ENCODE peak calls at places on chromosomes 13 and 19, in six cellular contexts. D, H, F, Y, B and M are unnamed samples.
A peak's percentile ranks its signal among the peaks of the same experiment; 100 is the strongest.

GRCh38 chr19:29511768-29512167 is 14.0 kb upstream of the VSTM2B start:
- DNase-seq in D (no peak), H (no peak), F (no peak), Y (no peak), B (no peak), M (no peak)

GRCh38 chr19:47494729-47495128 is 10.7 kb upstream of the KPTN start:
- DNase-seq in D (no peak), H (no peak), F (no peak), Y (no peak), B (no peak), M (no peak)

GRCh38 chr19:42226886-42227285 is 6.8 kb downstream of the ZNF526 start:
- DNase-seq in D (no peak), H (no peak), F (no peak), Y (no peak), B (no peak), M (no peak)

GRCh38 chr19:42412223-42412622 is 15.0 kb downstream of the LIPE start:
- DNase-seq in D (no peak), H (no peak), F (no peak), Y (peak; percentile 81), B (no peak), M (no peak)

GRCh38 chr19:9406798-9407352 is 28.5 kb downstream of the ZNF266 start:
- DNase-seq in D (peak; percentile 67), H (peak; percentile 59), F (peak; percentile 76), Y (peak; percentile 26), B (peak; percentile 57), M (peak; percentile 84)

GRCh38 chr19:604355-604754 is 14.7 kb downstream of the HCN2 start:
- DNase-seq in D (no peak), H (no peak), F (peak; percentile 62), Y (no peak), B (no peak), M (no peak)

GRCh38 chr13:77810430-77810829 is 108.2 kb downstream of the EDNRB start:
- DNase-seq in D (no peak), H (no peak), F (peak; percentile 25), Y (no peak), B (no peak), M (no peak)

GRCh38 chr19:53086949-53087348 is 16.3 kb downstream of the ZNF160 start:
- DNase-seq in D (no peak), H (peak; percentile 93), F (no peak), Y (no peak), B (peak; percentile 74), M (peak; percentile 67)

GRCh38 chr19:5804516-5805464 is at the start of gene NRTN:
- DNase-seq in D (peak; percentile 70), H (peak; percentile 53), F (no peak), Y (peak; percentile 67), B (no peak), M (no peak)

GRCh38 chr13:105412171-105412570 is 1123.3 kb downstream of the EFNB2 start:
- DNase-seq in D (no peak), H (no peak), F (no peak), Y (no peak), B (no peak), M (no peak)

GRCh38 chr19:5621311-5621944 is 1.1 kb downstream of the SAFB2 start:
- DNase-seq in D (peak; percentile 18), H (peak; percentile 57), F (no peak), Y (peak; percentile 18), B (peak; percentile 45), M (no peak)

GRCh38 chr19:29943615-29944014 is 1.6 kb downstream of the URI1 start:
- DNase-seq in D (no peak), H (no peak), F (no peak), Y (no peak), B (no peak), M (no peak)

GRCh38 chr13:107838592-107839161 is 376.7 kb downstream of the LIG4 start:
- DNase-seq in D (no peak), H (no peak), F (no peak), Y (no peak), B (no peak), M (no peak)

GRCh38 chr13:29597701-29598100 is 2.2 kb upstream of the SLC7A1 start:
- DNase-seq in D (no peak), H (no peak), F (no peak), Y (no peak), B (no peak), M (no peak)

GRCh38 chr13:100163375-100163774 is 74.5 kb downstream of the PCCA start:
- DNase-seq in D (no peak), H (no peak), F (no peak), Y (no peak), B (no peak), M (no peak)

GRCh38 chr13:110518571-110518970 is 43.0 kb downstream of the RAB20 start:
- DNase-seq in D (no peak), H (no peak), F (no peak), Y (peak; percentile 55), B (no peak), M (no peak)

GRCh38 chr19:38224014-38224862 is at the start of gene DPF1:
- DNase-seq in D (no peak), H (no peak), F (peak; percentile 92), Y (peak; percentile 24), B (no peak), M (peak; percentile 52)

GRCh38 chr13:50222569-50223332 is 207.5 kb downstream of the KCNRG start:
- DNase-seq in D (peak; percentile 48), H (peak; percentile 61), F (no peak), Y (peak; percentile 60), B (peak; percentile 50), M (peak; percentile 30)

GRCh38 chr19:1707240-1707639 is 46.1 kb upstream of the ONECUT3 start:
- DNase-seq in D (no peak), H (no peak), F (no peak), Y (no peak), B (no peak), M (no peak)

GRCh38 chr13:44293908-44294735 is 79.5 kb upstream of the SERP2 start:
- DNase-seq in D (no peak), H (no peak), F (no peak), Y (no peak), B (no peak), M (no peak)

GRCh38 chr13:36700170-36700569 is 26.4 kb downstream of the SERTM1 start:
- DNase-seq in D (no peak), H (no peak), F (no peak), Y (no peak), B (no peak), M (no peak)

GRCh38 chr13:94344126-94344863 is 135.2 kb downstream of the DCT start:
- DNase-seq in D (no peak), H (no peak), F (no peak), Y (no peak), B (no peak), M (no peak)

GRCh38 chr19:56681702-56682101 is 10.1 kb upstream of the ZNF835 start:
- DNase-seq in D (no peak), H (no peak), F (no peak), Y (no peak), B (no peak), M (no peak)

DNA sequence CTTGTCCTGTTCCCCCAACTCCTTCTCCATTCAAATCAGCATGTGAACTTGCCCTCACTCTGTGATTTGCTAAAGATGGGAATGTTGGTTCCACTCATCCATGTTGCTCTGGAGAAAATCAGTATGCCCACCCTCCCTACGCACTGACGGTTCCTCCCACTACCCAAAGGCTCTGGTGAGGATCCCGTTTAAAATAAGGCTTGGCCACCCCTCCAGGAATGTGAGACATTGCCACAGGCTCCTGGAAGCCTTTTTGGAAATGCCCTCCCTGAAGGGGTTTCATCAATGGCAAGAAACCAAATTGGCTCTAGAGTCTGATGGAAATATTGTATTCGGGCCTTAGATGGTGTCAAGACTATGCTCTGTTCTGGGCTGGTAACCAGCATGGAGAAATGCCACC is 187.3 kb downstream of the USP12 start:
- DNase-seq in D (no peak), H (no peak), F (no peak), Y (no peak), B (no peak), M (no peak)
- H3K27ac ChIP-seq in D (no peak overlapping the region), H (peak overlapping the region; percentile 29), F (peak overlapping the region; percentile 63), Y (peak overlapping the region; percentile 87), B (no peak overlapping the region), M (peak overlapping the region; percentile 91)

GRCh38 chr19:51259348-51260245 is 8.7 kb downstream of the SIGLECL1 start:
- DNase-seq in D (peak; percentile 16), H (peak; percentile 45), F (peak; percentile 50), Y (no peak), B (no peak), M (no peak)
- TF ChIP-seq POLR2A in D (no peak), H (no peak), F (no peak), Y (no peak), B (no peak), M (no peak)

DNA sequence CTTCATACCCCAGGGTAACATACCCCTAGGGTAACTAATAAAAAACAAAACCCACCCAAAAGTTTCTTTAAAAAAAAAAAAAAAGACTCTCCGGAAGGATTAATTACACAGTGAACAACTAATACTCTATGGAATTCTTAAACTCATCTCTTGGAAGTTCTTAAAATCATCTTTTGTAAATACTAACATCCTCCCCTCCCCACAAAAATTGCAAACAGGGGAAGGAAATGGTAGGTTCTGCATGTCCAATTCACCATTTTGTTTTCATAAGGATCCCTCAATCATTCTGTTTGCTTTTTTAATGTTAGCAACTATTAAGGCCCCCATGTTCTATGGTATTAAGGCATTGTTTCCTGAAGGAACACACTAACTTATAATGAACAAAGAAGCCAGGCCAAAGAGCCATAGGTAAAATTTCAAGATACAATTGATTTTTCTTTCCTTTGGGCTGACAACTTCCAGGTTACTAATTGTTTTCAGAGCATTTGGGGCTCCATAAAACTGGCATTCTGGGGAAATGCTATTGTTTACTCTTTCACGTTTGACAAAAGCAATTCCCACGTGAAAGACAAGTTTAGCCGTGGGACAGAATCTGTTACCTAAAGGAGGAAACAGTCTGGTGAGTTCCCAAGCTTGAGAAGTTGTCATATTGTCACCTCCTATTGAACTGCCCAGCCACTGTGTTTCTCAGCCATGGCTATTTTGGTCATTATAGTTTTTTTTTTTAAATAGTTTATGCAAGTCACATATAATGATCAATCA is 107.0 kb downstream of the FLT1 start:
- DNase-seq in D (no peak), H (no peak), F (no peak), Y (no peak), B (no peak), M (no peak)
- TF ChIP-seq CTCF in D (no peak), H (no peak), F (no peak), Y (no peak), B (no peak), M (no peak)

DNA sequence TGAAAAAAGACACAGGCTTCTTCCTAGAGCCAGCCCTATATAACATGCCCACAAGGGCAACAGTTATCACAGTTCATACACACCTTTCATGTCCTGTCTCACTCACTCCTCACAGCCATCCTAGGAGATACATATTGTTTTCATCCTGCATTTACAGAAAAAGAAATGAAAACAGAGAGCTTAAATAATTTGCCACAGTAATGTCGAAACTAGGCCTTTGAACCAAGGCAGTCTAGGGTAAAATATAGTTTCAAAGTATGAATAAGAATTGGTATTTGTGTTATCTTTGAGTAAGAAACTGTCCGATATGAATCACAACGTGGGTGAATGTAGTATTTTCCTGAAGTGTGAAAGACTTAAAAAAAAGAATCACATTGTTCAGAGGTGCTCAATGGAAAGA is 26.8 kb downstream of the CLDN10 start:
- DNase-seq in D (no peak), H (no peak), F (no peak), Y (no peak), B (no peak), M (no peak)
- H3K27ac ChIP-seq in D (no peak overlapping the region), H (no peak overlapping the region), F (no peak overlapping the region), Y (no peak overlapping the region), B (no peak overlapping the region), M (no peak overlapping the region)